ENCODE peak calls at places on chromosomes 7 and 10, in four cellular contexts. C is HepG2, Y is GM12878, Q is K562. L is an unnamed sample.

GRCh38 chr10:43128958-43129706 is 9.1 kb upstream of the CSGALNACT2 start:
- DNase-seq in C (no peak), Y (no peak), Q (peak; percentile 67), L (no peak)

GRCh38 chr10:123517376-123517775 is 148.8 kb upstream of the GPR26 start:
- DNase-seq in C (peak; percentile 41), Y (no peak), Q (no peak), L (no peak)

GRCh38 chr7:2759736-2760097 is 71.7 kb downstream of the AMZ1 start:
- DNase-seq in C (no peak), Y (no peak), Q (no peak), L (no peak)

GRCh38 chr7:90520484-90520883 is 51.0 kb downstream of the PTTG1IP2 start:
- DNase-seq in C (no peak), Y (no peak), Q (no peak), L (no peak)

GRCh38 chr10:106387063-106387462 is 777.4 kb downstream of the SORCS1 start:
- DNase-seq in C (no peak), Y (no peak), Q (no peak), L (no peak)

GRCh38 chr10:128062837-128063563 is 63.2 kb downstream of the MKI67 start:
- DNase-seq in C (no peak), Y (peak; percentile 48), Q (no peak), L (no peak)

GRCh38 chr7:73905360-73905759 is 44.4 kb downstream of the TMEM270 start:
- DNase-seq in C (no peak), Y (no peak), Q (no peak), L (no peak)

GRCh38 chr10:85741626-85742300 is 624.8 kb downstream of the GRID1 start:
- DNase-seq in C (no peak), Y (peak; percentile 8), Q (no peak), L (no peak)

GRCh38 chr10:100168313-100168643 is 17.6 kb downstream of the ERLIN1 start:
- DNase-seq in C (no peak), Y (no peak), Q (no peak), L (no peak)

GRCh38 chr7:41579961-41580935 is 122.6 kb downstream of the INHBA start:
- DNase-seq in C (no peak), Y (no peak), Q (no peak), L (no peak)

DNA sequence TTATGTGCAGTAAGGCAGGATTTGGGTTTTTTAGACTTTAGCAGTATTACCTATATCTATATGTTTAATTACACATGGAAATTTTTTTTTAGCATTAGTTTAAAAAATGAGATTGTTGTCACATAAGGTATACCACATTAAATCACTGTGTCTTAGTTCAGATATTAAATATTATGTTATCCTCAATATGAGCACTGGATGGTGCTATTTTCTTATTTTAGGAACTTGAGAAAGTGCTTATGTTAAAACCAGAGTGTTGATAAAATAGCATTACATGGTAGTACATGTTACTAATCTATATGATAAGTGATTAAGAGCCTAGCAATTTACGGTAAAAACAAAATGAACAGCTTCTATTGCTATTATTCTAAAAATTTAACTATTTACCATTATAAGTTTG is 28.8 kb downstream of the MIOS start:
- DNase-seq in C (peak; percentile 3), Y (no peak), Q (peak; percentile 22), L (peak; percentile 5)
- TF ChIP-seq FOXK2 in C (no peak), Y (no peak), Q (no peak), L (no peak)

GRCh38 chr7:101680406-101681145 is 51.5 kb upstream of the MYL10 start:
- DNase-seq in C (no peak), Y (no peak), Q (no peak), L (no peak)

GRCh38 chr7:101676956-101677355 is 47.9 kb upstream of the MYL10 start:
- DNase-seq in C (no peak), Y (no peak), Q (peak; percentile 66), L (no peak)

GRCh38 chr7:101678138-101678479 is 49.0 kb upstream of the MYL10 start:
- DNase-seq in C (no peak), Y (no peak), Q (no peak), L (no peak)

GRCh38 chr7:101677421-101678137 is 48.5 kb upstream of the MYL10 start:
- DNase-seq in C (no peak), Y (no peak), Q (no peak), L (no peak)

DNA sequence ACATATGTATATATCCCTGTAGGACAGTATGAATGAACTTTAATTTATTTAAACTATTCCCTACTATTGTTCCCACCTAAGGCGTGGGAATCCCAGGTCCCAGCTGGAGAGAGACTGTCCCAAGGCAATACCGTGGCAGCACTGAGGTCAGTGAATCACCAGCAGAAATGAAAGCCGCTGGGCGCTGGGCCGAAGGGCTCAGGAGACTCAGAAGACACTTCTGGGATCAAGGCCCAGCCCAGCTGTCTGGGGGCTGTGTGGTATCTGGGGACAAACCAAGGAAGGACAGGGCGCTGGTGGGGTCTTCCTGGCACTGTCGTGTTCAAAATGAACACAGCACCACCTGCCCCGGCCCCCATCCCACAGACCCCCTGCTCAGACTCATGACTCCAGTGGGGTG is 49.6 kb upstream of the MYL10 start:
- DNase-seq in C (no peak), Y (no peak), Q (no peak), L (no peak)
- TF ChIP-seq FOXK2 in C (no peak), Y (no peak), Q (no peak), L (no peak)

GRCh38 chr7:27593226-27593625 is 69.5 kb downstream of the HIBADH start:
- DNase-seq in C (no peak), Y (no peak), Q (no peak), L (no peak)
- TF ChIP-seq FOXK2 in C (no peak), Y (no peak), Q (no peak), L (no peak)

GRCh38 chr7:34313289-34313688 is 344.7 kb upstream of the NPSR1 start:
- DNase-seq in C (no peak), Y (no peak), Q (no peak), L (no peak)

GRCh38 chr7:34311591-34311990 is 346.4 kb upstream of the NPSR1 start:
- DNase-seq in C (no peak), Y (no peak), Q (no peak), L (no peak)

GRCh38 chr7:34309584-34309983 is 348.4 kb upstream of the NPSR1 start:
- DNase-seq in C (no peak), Y (no peak), Q (no peak), L (no peak)

GRCh38 chr7:34315032-34315431 is 343.0 kb upstream of the NPSR1 start:
- DNase-seq in C (no peak), Y (no peak), Q (no peak), L (no peak)

GRCh38 chr7:34312624-34313023 is 345.4 kb upstream of the NPSR1 start:
- DNase-seq in C (no peak), Y (no peak), Q (no peak), L (no peak)
- TF ChIP-seq FOXK2 in C (no peak), Y (no peak), Q (no peak), L (no peak)

GRCh38 chr10:17989908-17990767 is 38.4 kb downstream of the SLC39A12 start:
- DNase-seq in C (no peak), Y (peak; percentile 41), Q (no peak), L (no peak)
- TF ChIP-seq FOXK2 in C (no peak), Y (no peak), Q (no peak), L (no peak)

GRCh38 chr10:129614341-129614740 is 147.3 kb downstream of the MGMT start:
- DNase-seq in C (no peak), Y (no peak), Q (no peak), L (no peak)
- TF ChIP-seq FOXK2 in C (no peak), Y (no peak), Q (no peak), L (no peak)

DNA sequence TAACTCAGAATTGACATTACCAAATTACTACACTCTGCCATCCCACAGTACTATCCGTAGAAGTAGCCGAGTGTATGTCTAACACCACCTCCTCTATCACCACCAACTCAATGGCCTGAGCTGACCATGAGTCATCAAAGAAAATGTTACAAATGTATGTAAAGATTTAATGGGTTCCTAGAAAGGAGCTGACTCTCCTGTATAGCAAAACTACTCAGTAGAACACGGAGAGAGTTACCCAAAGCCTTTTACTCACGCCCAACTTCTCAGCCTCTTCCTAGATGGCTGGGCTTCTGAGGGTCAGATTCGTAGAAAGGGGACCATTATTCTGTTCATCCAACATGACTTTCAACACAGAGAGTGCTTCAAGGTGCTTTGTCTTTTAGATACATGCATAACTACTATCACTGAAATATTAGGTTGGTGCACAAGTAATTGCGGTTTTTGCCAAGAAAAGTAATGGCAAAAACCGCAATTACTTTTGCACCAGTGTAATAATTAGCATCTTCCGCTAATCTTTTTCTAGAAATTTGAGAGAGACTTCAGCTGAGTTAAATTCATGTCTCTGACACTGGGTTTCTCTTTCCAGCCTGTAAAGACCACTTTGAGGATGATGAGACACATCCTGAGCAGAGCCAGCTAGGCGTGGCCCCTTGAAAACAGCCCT is 24.0 kb upstream of the NANOS1 start:
- DNase-seq in C (no peak), Y (no peak), Q (peak; percentile 14), L (no peak)
- TF ChIP-seq FOXK2 in C (no peak), Y (no peak), Q (no peak), L (no peak)

GRCh38 chr7:14229047-14229446 is 239.6 kb upstream of the ETV1 start:
- DNase-seq in C (no peak), Y (no peak), Q (no peak), L (no peak)

GRCh38 chr7:14235056-14235455 is 245.6 kb upstream of the ETV1 start:
- DNase-seq in C (no peak), Y (no peak), Q (no peak), L (no peak)

GRCh38 chr7:14233898-14234174 is 244.4 kb upstream of the ETV1 start:
- DNase-seq in C (no peak), Y (no peak), Q (no peak), L (no peak)

GRCh38 chr7:14236834-14237233 is 247.4 kb upstream of the ETV1 start:
- DNase-seq in C (no peak), Y (no peak), Q (no peak), L (no peak)

DNA sequence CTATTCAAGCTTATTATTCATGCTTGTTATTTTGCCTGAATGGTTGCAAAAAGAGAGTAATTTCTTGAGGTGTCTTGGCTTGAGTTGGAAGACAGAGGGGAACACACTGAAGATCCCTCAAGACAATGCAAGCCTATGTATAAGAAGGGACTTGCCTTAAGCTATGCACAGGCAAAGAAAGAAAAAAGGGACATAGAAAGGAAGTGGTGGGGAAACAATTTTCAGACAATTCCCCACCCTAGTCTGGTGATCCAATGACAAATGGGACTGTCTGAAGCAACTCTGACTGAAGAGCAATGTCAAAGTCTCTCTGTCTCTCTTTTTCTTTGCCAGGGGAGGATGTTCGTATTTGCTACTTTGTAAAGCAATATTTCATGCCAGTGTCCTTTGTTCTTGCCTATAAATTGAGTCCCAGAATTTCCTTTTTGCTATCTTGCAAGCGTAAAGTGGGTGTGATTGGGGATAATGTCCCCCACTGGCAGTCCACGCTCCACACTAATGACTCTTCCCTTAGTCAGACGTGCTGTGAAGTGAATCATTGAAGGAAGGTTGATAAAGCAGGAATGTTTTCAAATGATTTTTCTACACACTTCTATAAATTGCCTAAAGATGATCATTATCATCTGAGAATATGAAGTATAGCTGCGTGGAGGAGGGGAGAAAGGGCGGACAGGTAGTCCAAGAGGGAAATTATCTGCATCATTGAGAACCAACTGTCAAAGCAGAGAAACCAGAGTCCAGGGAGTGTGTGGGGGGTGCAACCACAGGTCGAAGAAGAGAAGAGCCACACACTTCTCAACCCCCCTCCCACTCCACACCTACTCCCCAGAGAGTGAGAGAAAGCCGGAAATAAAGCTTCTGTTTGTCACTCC is 243.8 kb upstream of the ETV1 start:
- DNase-seq in C (no peak), Y (no peak), Q (no peak), L (no peak)
- TF ChIP-seq FOXK2 in C (no peak), Y (no peak), Q (no peak), L (no peak)